ENCODE peak calls at places on chromosome 1, in five cellular contexts. V, G, S, K and L are unnamed samples.

GRCh38 chr1:244226440-244226839 is 175.4 kb downstream of the ZBTB18 start:
- DNase-seq in K (peak; percentile 55), V (no peak), G (no peak), S (no peak), L (no peak)

GRCh38 chr1:101282314-101283087 is 45.7 kb downstream of the S1PR1 start:
- DNase-seq in K (no peak), G (no peak), S (no peak), V (no peak), L (no peak)

GRCh38 chr1:175373786-175374623 is 181.4 kb upstream of the KIAA0040 start:
- DNase-seq in G (peak; percentile 51), K (no peak), V (no peak), S (peak; percentile 43), L (no peak)

GRCh38 chr1:217647791-217648190 is 16.6 kb downstream of the SPATA17 start:
- DNase-seq in S (no peak), V (no peak), K (no peak), G (no peak), L (no peak)

GRCh38 chr1:30984991-30985503 is 76.5 kb upstream of the SDC3 start:
- DNase-seq in S (no peak), V (no peak), G (no peak), K (no peak), L (no peak)

GRCh38 chr1:245571872-245572294 is 417.1 kb downstream of the KIF26B start:
- DNase-seq in S (no peak), V (no peak), G (no peak), K (no peak), L (no peak)

GRCh38 chr1:178849932-178850331 is 20.9 kb downstream of the ANGPTL1 start:
- DNase-seq in S (no peak), G (no peak), K (no peak), V (no peak), L (no peak)

GRCh38 chr1:174160109-174160473 is 771 bp downstream of the RABGAP1L start:
- DNase-seq in K (peak; percentile 32), G (peak; percentile 78), S (peak; percentile 62), V (peak; percentile 44), L (no peak)

GRCh38 chr1:39992229-39992628 is 37.3 kb downstream of the MFSD2A start:
- DNase-seq in G (no peak), K (peak; percentile 79), S (no peak), V (no peak), L (no peak)

GRCh38 chr1:117623698-117624097 is 17.9 kb downstream of the TENT5C start:
- DNase-seq in S (no peak), G (no peak), V (no peak), K (no peak), L (no peak)

GRCh38 chr1:93907718-93908117 is 1.5 kb downstream of the GCLM start:
- DNase-seq in S (no peak), V (no peak), G (peak; percentile 54), K (peak; percentile 35), L (no peak)

GRCh38 chr1:224641030-224641429 is 24.9 kb downstream of the CNIH3 start:
- DNase-seq in K (no peak), S (no peak), V (no peak), G (peak; percentile 53), L (no peak)

GRCh38 chr1:221643404-221644175 is 98.3 kb downstream of the DUSP10 start:
- DNase-seq in V (no peak), K (no peak), S (no peak), G (no peak), L (no peak)

GRCh38 chr1:226704169-226704921 is 34.7 kb downstream of the ITPKB start:
- DNase-seq in S (no peak), V (no peak), K (no peak), G (no peak), L (no peak)

GRCh38 chr1:55402117-55402516 is 187.0 kb upstream of the USP24 start:
- DNase-seq in S (no peak), V (no peak), G (no peak), K (peak; percentile 62), L (peak; percentile 87)

GRCh38 chr1:47997289-47998200 is at the start of gene TRABD2B:
- DNase-seq in G (peak; percentile 78), S (peak; percentile 63), K (peak; percentile 2), V (peak; percentile 84), L (peak; percentile 95)